ENCODE peak calls at places on chromosomes 5 and 9, in six cellular contexts. I is adrenal gland, O is natural killer cell, K is brain microvascular endothelial cell, P is B cell, A is GM06990. R is an unnamed sample.
A peak's percentile ranks its signal among the peaks of the same experiment; 100 is the strongest.

GRCh38 chr5:140205216-140205615 is 30.2 kb downstream of the CYSTM1 start:
- DNase-seq in I (no peak), O (no peak), K (no peak), P (no peak), A (no peak), R (no peak)

GRCh38 chr5:159242656-159243055 is 20.4 kb upstream of the UBLCP1 start:
- DNase-seq in I (no peak), O (no peak), K (no peak), P (peak; percentile 18), A (no peak), R (no peak)

GRCh38 chr5:1107167-1108007 is 4.5 kb downstream of the SLC12A7 start:
- DNase-seq in I (no peak), O (no peak), K (no peak), P (no peak), A (no peak), R (no peak)

GRCh38 chr5:65539827-65540226 is 23.1 kb downstream of the CENPK start:
- DNase-seq in I (no peak), O (no peak), K (no peak), P (no peak), A (no peak), R (no peak)

GRCh38 chr5:58940446-58940845 is 357.6 kb downstream of the RAB3C start:
- DNase-seq in I (no peak), O (no peak), K (peak; percentile 71), P (no peak), A (no peak), R (no peak)

GRCh38 chr5:116520706-116521105 is 53.9 kb downstream of the SEMA6A start:
- DNase-seq in I (no peak), O (no peak), K (no peak), P (no peak), A (no peak), R (no peak)

GRCh38 chr9:111622626-111623025 is 8.5 kb upstream of the DNAJC25 start:
- DNase-seq in I (peak; percentile 94), O (no peak), K (peak; percentile 40), P (no peak), A (no peak), R (no peak)

GRCh38 chr5:103394676-103395075 is 136.1 kb downstream of the MACIR start:
- DNase-seq in I (no peak), O (no peak), K (no peak), P (no peak), A (no peak), R (no peak)

GRCh38 chr5:115503420-115503819 is 41.2 kb downstream of the FEM1C start:
- DNase-seq in I (no peak), O (no peak), K (no peak), P (no peak), A (no peak), R (no peak)

GRCh38 chr5:115511632-115512031 is 32.9 kb downstream of the FEM1C start:
- DNase-seq in I (no peak), O (no peak), K (no peak), P (no peak), A (no peak), R (no peak)

GRCh38 chr5:115509547-115509946 is 35.0 kb downstream of the FEM1C start:
- DNase-seq in I (no peak), O (no peak), K (no peak), P (no peak), A (no peak), R (no peak)

GRCh38 chr5:115510145-115510640 is 34.4 kb downstream of the FEM1C start:
- DNase-seq in I (no peak), O (no peak), K (no peak), P (no peak), A (no peak), R (no peak)

GRCh38 chr5:115507682-115508081 is 36.9 kb downstream of the FEM1C start:
- DNase-seq in I (no peak), O (no peak), K (no peak), P (no peak), A (no peak), R (no peak)
- TF ChIP-seq CTCF in I (no peak), O (no peak), K (no peak), P (no peak), A (no peak), R (no peak)

GRCh38 chr5:76811214-76811613 is 7.6 kb upstream of the F2RL1 start:
- DNase-seq in I (no peak), O (no peak), K (peak; percentile 76), P (no peak), A (no peak), R (no peak)

GRCh38 chr5:76810236-76810635 is 8.6 kb upstream of the F2RL1 start:
- DNase-seq in I (no peak), O (no peak), K (no peak), P (no peak), A (no peak), R (no peak)

GRCh38 chr5:76809141-76809540 is 9.7 kb upstream of the F2RL1 start:
- DNase-seq in I (no peak), O (no peak), K (no peak), P (no peak), A (no peak), R (no peak)

GRCh38 chr5:76816110-76816831 is 2.6 kb upstream of the F2RL1 start:
- DNase-seq in I (no peak), O (no peak), K (no peak), P (no peak), A (no peak), R (no peak)

GRCh38 chr5:76813982-76814562 is 4.8 kb upstream of the F2RL1 start:
- DNase-seq in I (no peak), O (no peak), K (peak; percentile 95), P (no peak), A (no peak), R (no peak)
- TF ChIP-seq CTCF in I (no peak), O (no peak), K (no peak), P (no peak), A (no peak), R (no peak)

DNA sequence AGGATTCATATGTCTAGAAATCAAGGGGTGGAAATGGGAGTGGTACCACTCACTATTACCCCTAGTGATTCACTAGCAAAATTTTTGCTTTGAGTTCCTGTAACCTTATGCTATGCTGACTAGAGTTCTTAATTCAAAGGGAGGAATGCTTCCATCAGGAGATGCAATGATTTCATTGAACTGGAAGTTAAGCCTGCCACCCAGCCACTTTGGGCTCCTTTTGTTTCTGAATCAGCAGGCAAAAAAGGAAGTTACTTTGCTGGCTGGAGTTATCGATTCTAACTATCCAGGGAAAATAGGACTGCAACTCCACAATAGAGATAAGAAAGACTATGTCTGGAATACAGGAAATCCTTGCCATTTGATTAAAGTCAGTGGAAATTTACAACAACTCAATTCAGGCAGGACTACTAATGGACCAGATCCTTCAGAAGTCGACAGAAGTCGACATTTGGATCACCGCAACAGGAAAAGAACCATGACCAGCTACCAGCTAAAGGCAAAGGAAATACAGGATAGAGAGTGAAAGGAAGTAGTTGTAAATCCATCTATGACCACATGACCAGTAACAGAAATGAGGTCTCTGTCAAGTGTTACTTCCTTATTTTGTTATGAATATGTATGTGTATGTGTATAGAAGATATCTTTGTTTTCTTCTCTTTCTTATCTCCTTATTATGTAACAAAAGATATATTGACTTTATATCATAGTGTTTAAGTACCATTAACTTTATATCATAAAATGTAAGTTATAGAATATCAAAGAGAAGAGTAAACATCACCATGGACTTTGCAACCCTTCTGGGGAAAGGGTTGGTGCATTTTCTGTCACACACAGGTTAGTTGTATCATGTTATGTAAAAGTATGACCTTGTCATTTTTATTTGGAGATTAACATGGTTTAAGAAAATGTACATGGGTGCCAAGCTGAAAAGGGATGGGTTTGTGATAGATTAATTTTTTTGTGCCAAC is 198.7 kb upstream of the HAPLN1 start:
- DNase-seq in I (no peak), O (no peak), K (no peak), P (no peak), A (no peak), R (no peak)
- TF ChIP-seq CTCF in I (no peak), O (no peak), K (no peak), P (no peak), A (no peak), R (no peak)

GRCh38 chr5:125134216-125135081 is 388.0 kb upstream of the ZNF608 start:
- DNase-seq in I (no peak), O (no peak), K (peak; percentile 82), P (no peak), A (no peak), R (no peak)
- TF ChIP-seq CTCF in I (no peak), O (no peak), K (no peak), P (no peak), A (no peak), R (no peak)

GRCh38 chr9:127183814-127184582 is 61.6 kb upstream of the ANGPTL2 start:
- DNase-seq in I (no peak), O (no peak), K (no peak), P (no peak), A (peak; percentile 46), R (peak; percentile 86)
- TF ChIP-seq CTCF in I (no peak), O (no peak), K (no peak), P (no peak), A (no peak), R (no peak)

DNA sequence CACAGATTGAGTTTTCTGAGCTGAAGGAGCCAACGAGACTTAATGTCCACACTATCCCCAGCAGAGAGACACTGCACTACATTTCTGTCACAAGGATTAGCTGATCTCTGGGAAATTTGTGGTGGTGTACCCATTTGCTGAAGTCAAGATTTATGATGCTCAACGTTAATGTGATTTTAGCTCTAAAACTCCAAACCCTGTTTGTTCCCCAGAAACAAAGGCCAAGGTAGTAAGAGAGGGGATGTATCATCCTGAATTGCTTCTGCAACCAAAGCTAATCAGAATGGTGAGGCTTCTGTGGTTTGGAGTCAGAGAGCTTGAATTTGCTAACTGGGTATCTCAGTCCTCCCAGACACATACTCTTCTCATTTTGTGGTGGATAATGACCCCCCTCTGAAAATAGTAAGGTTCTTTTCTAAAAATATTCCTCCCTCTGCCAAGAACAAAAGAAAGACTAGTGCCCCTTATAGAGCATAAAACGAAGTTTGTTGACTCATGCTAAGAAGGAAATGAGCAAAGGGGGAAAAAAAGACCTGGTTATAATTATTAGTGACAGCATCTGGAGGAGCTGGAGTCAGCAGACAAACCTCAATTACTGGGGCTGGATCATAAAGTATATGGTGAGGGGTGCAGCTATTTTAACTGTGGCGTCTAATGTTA is 417.0 kb downstream of the PSAT1 start:
- DNase-seq in I (no peak), O (no peak), K (no peak), P (no peak), A (no peak), R (no peak)
- TF ChIP-seq CTCF in I (no peak), O (no peak), K (no peak), P (no peak), A (no peak), R (no peak)